ENCODE peak calls at places on chromosomes 5 and 9, in four cellular contexts. D is HepG2, Z is A549, J is K562. U is an unnamed sample.

GRCh38 chr9:31119882-31120481 is 1264.5 kb upstream of the ACO1 start:
- DNase-seq in J (no peak), D (peak), Z (peak), U (peak)

GRCh38 chr9:128149001-128149701 is at the start of gene LCN2:
- DNase-seq in J (peak), Z (peak), D (no peak), U (no peak)

GRCh38 chr5:62206150-62206829 is 99.7 kb upstream of the KIF2A start:
- DNase-seq in J (no peak), Z (peak), D (peak), U (peak)

GRCh38 chr9:98635374-98635773 is 73.4 kb downstream of the GABBR2 start:
- DNase-seq in J (no peak), D (no peak), Z (no peak), U (no peak)

GRCh38 chr9:80602291-80602690 is 1030.5 kb downstream of the TLE4 start:
- DNase-seq in Z (no peak), D (no peak), J (no peak), U (no peak)

GRCh38 chr5:142015781-142016533 is 3.1 kb upstream of the GNPDA1 start:
- DNase-seq in Z (no peak), D (no peak), J (no peak), U (no peak)

GRCh38 chr9:33136721-33137120 is 30.4 kb downstream of the B4GALT1 start:
- DNase-seq in Z (no peak), D (no peak), J (no peak), U (no peak)

GRCh38 chr5:39716532-39716971 is 291.8 kb upstream of the DAB2 start:
- DNase-seq in D (peak), Z (peak), J (peak), U (peak)

GRCh38 chr5:74951855-74952254 is 85.7 kb upstream of the FAM169A start:
- DNase-seq in Z (no peak), D (no peak), J (no peak), U (no peak)

GRCh38 chr5:37739817-37740261 is 100.0 kb downstream of the GDNF start:
- DNase-seq in J (no peak), D (no peak), Z (no peak), U (no peak)

GRCh38 chr9:78235296-78235770 is 542 bp upstream of the CEP78 start:
- DNase-seq in D (no peak), J (no peak), Z (no peak), U (no peak)

GRCh38 chr5:89338935-89339334 is 456.0 kb upstream of the MEF2C start:
- DNase-seq in J (no peak), Z (no peak), D (no peak), U (no peak)

GRCh38 chr5:141389153-141390042 is 1.9 kb downstream of the PCDHGB4 start:
- DNase-seq in Z (no peak), J (no peak), D (no peak), U (no peak)

GRCh38 chr5:98514106-98514665 is 259.3 kb upstream of the RGMB start:
- DNase-seq in J (no peak), D (no peak), Z (no peak), U (no peak)

GRCh38 chr9:706606-707451 is 134.7 kb upstream of the DMRT1 start:
- DNase-seq in D (peak), Z (no peak), J (peak), U (peak)

GRCh38 chr5:154529282-154529681 is 51.3 kb upstream of the HAND1 start:
- DNase-seq in J (no peak), Z (no peak), D (no peak), U (no peak)

GRCh38 chr5:35294976-35295375 is 64.7 kb upstream of the PRLR start:
- DNase-seq in J (no peak), Z (no peak), D (no peak), U (no peak)

GRCh38 chr5:76337949-76338589 is 65.0 kb upstream of the IQGAP2 start:
- DNase-seq in J (peak), Z (peak), D (peak), U (peak)

GRCh38 chr9:129170229-129170628 is 7.8 kb downstream of the IER5L start:
- DNase-seq in J (no peak), D (no peak), Z (no peak), U (no peak)

GRCh38 chr5:157912621-157913325 is 53.8 kb upstream of the CLINT1 start:
- DNase-seq in Z (no peak), D (no peak), J (no peak), U (no peak)

GRCh38 chr9:78132688-78133033 is 101.0 kb upstream of the GNAQ start:
- DNase-seq in D (no peak), Z (no peak), J (no peak), U (no peak)

GRCh38 chr5:180021900-180022299 is 49.7 kb downstream of the RNF130 start:
- DNase-seq in Z (no peak), J (no peak), D (no peak), U (no peak)

GRCh38 chr9:38229123-38229829 is 160.2 kb upstream of the SHB start:
- DNase-seq in D (no peak), J (no peak), Z (no peak), U (no peak)

DNA sequence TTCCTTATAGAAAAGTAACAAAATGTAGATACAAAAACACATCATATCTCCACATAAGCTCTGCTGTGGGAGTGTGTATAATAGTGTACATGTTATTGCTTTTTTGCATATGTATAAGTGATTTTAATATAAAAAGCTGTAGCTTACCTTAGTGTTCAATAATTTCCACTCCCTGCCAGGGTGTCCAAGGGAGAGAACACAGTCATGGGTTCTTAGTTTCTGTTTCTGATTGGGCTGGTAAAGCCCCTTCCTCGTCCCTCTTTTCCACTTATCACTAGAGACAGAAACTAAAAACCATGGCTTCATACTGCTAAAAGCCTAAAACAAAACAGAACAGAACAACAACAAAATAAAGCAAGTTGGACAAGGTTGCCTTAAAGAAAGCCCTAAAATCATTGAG is 74.4 kb upstream of the S1PR3 start:
- DNase-seq in J (no peak), D (no peak), Z (no peak), U (no peak)
- TF ChIP-seq CTCF in J (no peak), D (no peak), Z (no peak), U (no peak)

DNA sequence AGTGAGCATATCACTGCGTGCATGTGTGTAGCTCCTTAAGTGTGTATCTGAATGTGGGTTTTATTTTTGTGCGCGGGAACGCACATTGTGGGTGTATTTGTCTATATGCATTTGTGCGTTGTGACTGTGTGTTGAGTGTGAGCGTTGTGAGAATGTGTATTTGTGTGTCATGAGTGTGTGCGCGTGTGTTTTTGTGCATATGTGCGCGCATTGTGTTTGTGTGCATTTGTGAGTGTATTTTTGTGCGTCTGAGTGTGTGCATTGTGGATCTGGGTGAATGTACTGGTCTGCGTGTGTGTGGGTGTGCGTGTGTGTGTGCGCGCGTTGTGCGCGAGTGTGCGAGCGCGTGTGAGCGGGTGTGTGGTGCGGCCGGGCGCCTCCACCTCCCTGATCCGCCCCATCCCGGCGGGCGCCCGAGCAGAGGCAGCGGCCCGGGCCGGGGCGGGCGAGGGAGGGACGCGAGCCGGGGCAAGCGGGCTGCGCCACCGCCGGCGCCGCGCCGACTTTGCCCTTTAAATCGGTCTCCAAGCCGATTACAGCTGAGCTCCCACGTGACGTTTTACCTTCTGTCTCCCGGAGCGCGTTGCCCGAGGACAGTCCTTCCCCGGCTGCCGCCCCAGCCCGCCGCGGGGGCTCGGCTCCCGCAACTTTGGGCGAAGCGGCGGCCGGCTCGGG is at the start of gene RASGRF2:
- DNase-seq in D (peak), J (no peak), Z (peak), U (peak)
- TF ChIP-seq NR3C1 in D (no peak), J (no peak), Z (no peak), U (no peak)

GRCh38 chr9:76221423-76221822 is 172.8 kb downstream of the RFK start:
- DNase-seq in Z (no peak), J (no peak), D (no peak), U (no peak)

GRCh38 chr9:76232861-76233499 is 161.2 kb downstream of the RFK start:
- DNase-seq in D (no peak), Z (no peak), J (no peak), U (no peak)

GRCh38 chr9:76223749-76224340 is 170.4 kb downstream of the RFK start:
- DNase-seq in Z (no peak), D (no peak), J (no peak), U (no peak)

GRCh38 chr9:76230961-76231360 is 163.3 kb downstream of the RFK start:
- DNase-seq in Z (no peak), D (no peak), J (no peak), U (no peak)

GRCh38 chr9:76227165-76227564 is 167.1 kb downstream of the RFK start:
- DNase-seq in Z (no peak), J (no peak), D (no peak), U (no peak)
- TF ChIP-seq CTCF in Z (no peak), J (no peak), D (no peak), U (no peak)

GRCh38 chr9:94002316-94003140 is 47.4 kb upstream of the BARX1 start:
- DNase-seq in J (peak), Z (peak), D (peak), U (peak)
- TF ChIP-seq NR3C1 in J (no peak), Z (no peak), D (no peak), U (no peak)

GRCh38 chr5:171418316-171418981 is 998 bp upstream of the FGF18 start:
- DNase-seq in Z (peak), J (peak), D (peak), U (peak)

GRCh38 chr5:171421331-171422262 is 2.1 kb downstream of the FGF18 start:
- DNase-seq in D (no peak), J (no peak), Z (no peak), U (no peak)

GRCh38 chr5:171419663-171420428 is 399 bp downstream of the FGF18 start:
- DNase-seq in J (no peak), D (no peak), Z (peak), U (peak)

GRCh38 chr5:171420429-171421231 is 1.2 kb downstream of the FGF18 start:
- DNase-seq in D (no peak), J (no peak), Z (no peak), U (peak)

DNA sequence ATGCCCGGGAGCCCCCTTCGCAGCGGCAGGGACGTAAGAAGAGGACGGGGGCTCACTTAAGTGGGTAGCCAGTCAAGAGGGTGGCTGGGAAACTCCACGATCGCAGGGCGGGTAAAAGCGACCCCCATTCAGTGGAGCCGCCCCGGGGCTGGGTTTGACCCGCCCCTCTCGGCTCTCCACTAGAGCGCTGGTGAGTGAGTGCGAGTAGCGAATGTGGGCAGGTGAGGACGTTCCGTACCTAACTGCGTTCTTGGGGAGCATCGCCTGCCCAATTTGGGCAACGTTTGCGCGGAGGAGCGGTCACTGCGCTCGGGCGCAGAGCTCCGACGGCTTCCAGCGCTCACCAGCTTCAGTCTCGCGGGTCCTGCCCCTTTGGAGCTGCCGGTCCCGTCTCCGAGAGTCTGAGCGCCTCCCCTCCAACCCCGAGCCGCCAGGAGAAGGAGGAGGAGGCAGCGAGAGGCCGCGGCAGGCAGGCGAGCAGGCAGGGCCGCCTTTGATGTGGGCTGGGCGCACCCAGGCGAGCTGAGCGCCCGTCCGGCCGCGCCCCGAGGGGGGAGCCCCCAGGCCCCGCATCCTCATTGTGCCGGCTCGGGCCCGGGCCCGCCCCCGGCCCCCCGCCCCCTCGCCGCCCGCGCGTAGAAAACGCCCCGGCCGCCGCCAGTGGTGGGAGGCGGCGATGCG is at the start of gene FGF18:
- DNase-seq in J (peak), Z (peak), D (peak), U (peak)
- TF ChIP-seq CTCF in J (no peak), Z (peak), D (no peak), U (no peak)

GRCh38 chr9:87556039-87556438 is 58.4 kb downstream of the DAPK1 start:
- DNase-seq in Z (no peak), J (no peak), D (no peak), U (no peak)

GRCh38 chr9:87554976-87555375 is 57.3 kb downstream of the DAPK1 start:
- DNase-seq in Z (no peak), D (no peak), J (no peak), U (no peak)

GRCh38 chr9:87556821-87557220 is 59.2 kb downstream of the DAPK1 start:
- DNase-seq in J (no peak), Z (no peak), D (no peak), U (no peak)

GRCh38 chr9:87558606-87559005 is 60.9 kb downstream of the DAPK1 start:
- DNase-seq in D (no peak), J (no peak), Z (no peak), U (no peak)

GRCh38 chr9:87557996-87558395 is 60.3 kb downstream of the DAPK1 start:
- DNase-seq in Z (no peak), D (no peak), J (no peak), U (no peak)
- TF ChIP-seq NR3C1 in Z (no peak), D (no peak), J (no peak), U (no peak)

GRCh38 chr9:137427454-137428310 is 4.5 kb downstream of the NOXA1 start:
- DNase-seq in D (no peak), J (no peak), Z (no peak), U (no peak)
- TF ChIP-seq CTCF in D (no peak), J (no peak), Z (no peak), U (no peak)

GRCh38 chr5:175202461-175203065 is 241.4 kb downstream of the DRD1 start:
- DNase-seq in D (no peak), Z (peak), J (no peak), U (no peak)
- TF ChIP-seq NR3C1 in D (no peak), Z (no peak), J (no peak), U (no peak)

DNA sequence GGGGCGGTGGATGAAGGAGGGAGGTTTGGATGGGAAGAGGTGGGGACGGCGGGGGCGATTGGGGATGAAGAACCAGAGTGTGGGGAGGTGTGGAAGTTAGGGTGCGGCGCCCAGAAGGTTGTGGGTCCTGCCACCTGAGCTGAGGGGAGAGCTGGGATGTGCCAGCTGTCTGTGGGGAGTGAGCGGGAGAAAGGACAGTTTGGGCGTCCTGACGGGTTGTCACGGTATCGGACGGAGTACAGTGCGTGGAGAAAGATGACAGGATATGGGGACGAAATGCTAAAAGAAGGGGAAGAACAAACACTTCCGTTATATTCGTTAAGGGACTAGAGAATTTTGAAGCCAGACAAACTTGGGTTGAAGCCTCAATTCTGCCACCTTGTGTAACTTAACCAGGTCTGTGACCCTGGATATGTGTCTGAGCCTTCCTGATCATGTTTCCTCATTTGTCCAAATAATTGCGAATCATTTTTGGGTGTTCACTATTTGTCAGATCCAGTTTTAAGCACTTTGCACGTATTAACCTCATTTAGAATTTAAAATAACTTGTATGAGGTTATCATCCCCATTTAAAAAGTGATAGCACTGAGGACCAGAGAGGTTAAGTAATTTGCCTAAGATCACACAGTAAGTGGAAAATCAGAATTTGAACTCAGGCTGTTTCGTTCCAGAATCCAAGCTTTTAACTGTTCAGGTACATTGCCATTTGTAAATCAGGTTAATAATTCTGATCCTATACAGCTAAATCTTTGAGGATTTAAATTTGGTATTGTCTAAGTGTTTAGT is 689 bp downstream of the CNTRL start:
- DNase-seq in Z (no peak), D (no peak), J (no peak), U (no peak)
- TF ChIP-seq CTCF in Z (no peak), D (no peak), J (no peak), U (no peak)